ENCODE peak calls at places on chromosome 20, in eight cellular contexts. C, B, I, N, M, Q, F and S are unnamed samples.

GRCh38 chr20:23613676-23614075 is 8.0 kb upstream of the CST9 start:
- DNase-seq in C (no peak), B (no peak), I (no peak), N (no peak), M (peak; percentile 24), Q (no peak), F (no peak), S (peak; percentile 71)

GRCh38 chr20:49420811-49421295 is 61.6 kb downstream of the KCNB1 start:
- DNase-seq in C (no peak), B (no peak), I (no peak), N (no peak), M (no peak), Q (no peak), F (no peak), S (peak; percentile 42)

GRCh38 chr20:44448753-44449546 is 26.7 kb upstream of the TTPAL start:
- DNase-seq in C (no peak), B (no peak), I (no peak), N (no peak), M (peak; percentile 16), Q (no peak), F (no peak), S (peak; percentile 34)

GRCh38 chr20:3753501-3754257 is 13.9 kb downstream of the ADISSP start:
- DNase-seq in C (no peak), B (no peak), I (no peak), N (no peak), M (no peak), Q (no peak), F (no peak), S (no peak)

GRCh38 chr20:22821826-22822225 is 213.3 kb upstream of the SSTR4 start:
- DNase-seq in C (no peak), B (no peak), I (no peak), N (no peak), M (no peak), Q (no peak), F (no peak), S (no peak)

GRCh38 chr20:49477200-49477599 is 5.3 kb downstream of the KCNB1 start:
- DNase-seq in C (no peak), B (no peak), I (no peak), N (no peak), M (no peak), Q (no peak), F (no peak), S (no peak)

GRCh38 chr20:34675993-34676641 is 775 bp downstream of the PIGU start:
- DNase-seq in C (peak; percentile 10), B (no peak), I (no peak), N (no peak), M (peak; percentile 36), Q (no peak), F (no peak), S (no peak)

GRCh38 chr20:61805781-61806180 is 259.9 kb downstream of the TAF4 start:
- DNase-seq in C (no peak), B (no peak), I (no peak), N (no peak), M (no peak), Q (no peak), F (no peak), S (no peak)

GRCh38 chr20:33127422-33128097 is 40.4 kb upstream of the BPIFA2 start:
- DNase-seq in C (no peak), B (no peak), I (no peak), N (no peak), M (peak; percentile 9), Q (no peak), F (no peak), S (no peak)

GRCh38 chr20:1920826-1921225 is 25.6 kb downstream of the SIRPA start:
- DNase-seq in C (no peak), B (no peak), I (no peak), N (no peak), M (no peak), Q (no peak), F (no peak), S (no peak)